ENCODE peak calls at places on chromosomes 11 and 22, in seven cellular contexts. R is HCEC 1CT; M is H1; K is posterior cingulate gyrus; O is tibial artery; Q is left lobe of liver; J is activated T-helper 1 cell treated with anti-CD3 and anti-CD28 coated beads, Interleukin-12 subunit alpha, Interleukin-12 subunit beta, Interleukin-2, Interleukin-4 antibody, amounts not matched to agents 30 ng/mL and 10 ng/mL and 1 ng/mL, durations not matched to agents 14 hours and 24 hours and 36 hours. N is an unnamed sample.

GRCh38 chr22:25030636-25031035 is 78.1 kb downstream of the KIAA1671 start:
- DNase-seq in O (no peak), Q (peak; percentile 84), J (no peak), K (no peak), M (no peak), R (no peak), N (no peak)

GRCh38 chr11:12556155-12556554 is 118.1 kb upstream of the TEAD1 start:
- DNase-seq in R (peak; percentile 63), K (no peak), Q (no peak), M (peak; percentile 47), O (peak; percentile 77), J (no peak), N (no peak)

GRCh38 chr11:11798586-11799438 is 43.0 kb upstream of the USP47 start:
- DNase-seq in M (peak; percentile 89), O (peak; percentile 87), R (peak; percentile 56), Q (peak; percentile 85), J (peak; percentile 30), K (peak; percentile 92), N (peak; percentile 14)

GRCh38 chr11:73192272-73192671 is 25.8 kb upstream of the P2RY2 start:
- DNase-seq in R (no peak), J (no peak), K (no peak), M (no peak), O (peak; percentile 53), Q (no peak), N (no peak)

GRCh38 chr11:44275241-44275640 is 34.7 kb downstream of the ALX4 start:
- DNase-seq in J (no peak), K (no peak), M (no peak), R (no peak), Q (no peak), O (peak; percentile 55), N (no peak)

GRCh38 chr11:119520400-119520799 is 97.4 kb upstream of the THY1 start:
- DNase-seq in K (no peak), Q (no peak), J (no peak), M (no peak), O (no peak), R (no peak), N (no peak)

GRCh38 chr11:110735431-110736157 is 23.4 kb upstream of the ARHGAP20 start:
- DNase-seq in J (no peak), M (no peak), Q (no peak), O (no peak), K (no peak), R (no peak), N (no peak)

GRCh38 chr11:117273550-117274289 is 17.4 kb upstream of the BACE1-AS start:
- DNase-seq in M (no peak), O (no peak), R (peak; percentile 78), J (no peak), Q (no peak), K (no peak), N (no peak)

GRCh38 chr22:43237280-43237679 is 50.3 kb upstream of the TTLL12 start:
- DNase-seq in K (no peak), J (no peak), R (no peak), O (no peak), M (no peak), Q (peak; percentile 81), N (peak; percentile 25)

GRCh38 chr22:31049815-31050420 is 31.2 kb upstream of the SMTN start:
- DNase-seq in M (no peak), O (no peak), J (no peak), R (no peak), Q (no peak), K (no peak), N (no peak)

GRCh38 chr11:72736452-72737069 is 15.6 kb downstream of the ARAP1 start:
- DNase-seq in J (peak; percentile 64), K (no peak), O (no peak), R (peak; percentile 80), Q (no peak), M (no peak), N (peak; percentile 43)

GRCh38 chr11:20754957-20755356 is 85.6 kb downstream of the NELL1 start:
- DNase-seq in Q (no peak), M (peak; percentile 56), J (no peak), K (no peak), O (no peak), R (no peak), N (no peak)

GRCh38 chr22:38203090-38203810 is 1.5 kb downstream of the MAFF start:
- DNase-seq in Q (peak; percentile 76), M (peak; percentile 73), O (peak; percentile 82), K (no peak), J (peak; percentile 43), R (no peak), N (no peak)

GRCh38 chr11:68766786-68767185 is 15.5 kb upstream of the TESMIN start:
- DNase-seq in O (no peak), M (no peak), R (no peak), Q (no peak), J (no peak), K (no peak), N (no peak)

N was measured in C1 segment of cervical spinal cord.